ENCODE peak calls at places on chromosomes 12 and 14, in four cellular contexts. Q, G, D and Z are unnamed samples.

GRCh38 chr14:56044196-56044595 is 74.0 kb upstream of the PELI2 start:
- DNase-seq in Q (no peak), G (no peak), D (no peak), Z (no peak)

GRCh38 chr14:76953196-76953945 is 75.1 kb downstream of the IRF2BPL start:
- DNase-seq in Q (no peak), G (peak; percentile 76), D (peak; percentile 61), Z (peak; percentile 64)

GRCh38 chr12:16323010-16323409 is 24.4 kb upstream of the MGST1 start:
- DNase-seq in D (no peak), G (peak; percentile 73), Q (no peak), Z (peak; percentile 14)

GRCh38 chr14:51828017-51828797 is 32.2 kb upstream of the GNG2 start:
- DNase-seq in G (peak; percentile 61), Q (peak; percentile 20), D (peak; percentile 97), Z (peak; percentile 61)

GRCh38 chr12:91991397-91992187 is 154.1 kb downstream of the BTG1 start:
- DNase-seq in G (peak; percentile 41), Q (no peak), D (peak; percentile 42), Z (no peak)

GRCh38 chr12:15590180-15590826 is 198.9 kb downstream of the EPS8 start:
- DNase-seq in Q (peak; percentile 54), G (peak; percentile 81), D (peak; percentile 65), Z (peak; percentile 66)

GRCh38 chr12:509494-509893 is 49.8 kb downstream of the B4GALNT3 start:
- DNase-seq in D (no peak), Q (no peak), G (no peak), Z (no peak)

GRCh38 chr14:76882646-76883045 is 56.4 kb downstream of the LRRC74A start:
- DNase-seq in G (no peak), D (no peak), Q (peak; percentile 19), Z (no peak)

GRCh38 chr12:123351349-123351748 is 13.3 kb downstream of the SBNO1 start:
- DNase-seq in D (peak; percentile 49), Q (no peak), G (no peak), Z (no peak)

GRCh38 chr12:53770281-53770680 is 18.5 kb upstream of the CISTR start:
- DNase-seq in Q (no peak), D (no peak), G (peak; percentile 99), Z (peak; percentile 98)

GRCh38 chr14:95256011-95256775 is 63.5 kb downstream of the CLMN start:
- DNase-seq in D (no peak), Q (no peak), G (no peak), Z (no peak)

GRCh38 chr14:103540816-103541493 is 12.0 kb downstream of the TRMT61A start:
- DNase-seq in D (no peak), G (no peak), Q (no peak), Z (no peak)